ENCODE peak calls at places on chromosomes 7 and 10, in nine cellular contexts. P is upper lobe of right lung; L is NCI-H1092; F is tibial artery; J is amniotic epithelial cell; Y is AG04450; K is EH; D is non-pigmented ciliary epithelial cell; O is effector memory CD4-positive, alpha-beta T cell. Z is an unnamed sample.

GRCh38 chr10:91467114-91467513 is 57.0 kb downstream of the HECTD2 start:
- DNase-seq in D (no peak), J (no peak), O (no peak), P (peak; percentile 27), L (no peak), Y (no peak), F (no peak), K (no peak), Z (no peak)

GRCh38 chr10:58898854-58899573 is 277.4 kb upstream of the PHYHIPL start:
- DNase-seq in F (no peak), D (no peak), J (no peak), Y (no peak), P (no peak), L (no peak), K (no peak), O (no peak), Z (no peak)

GRCh38 chr7:74474271-74474865 is 20.7 kb downstream of the GTF2IRD1 start:
- DNase-seq in D (no peak), K (peak; percentile 71), O (no peak), Y (no peak), P (no peak), J (no peak), L (no peak), F (no peak), Z (no peak)

GRCh38 chr10:89505606-89506005 is 29.8 kb downstream of the SLC16A12 start:
- DNase-seq in D (no peak), J (no peak), L (no peak), Y (no peak), P (no peak), K (no peak), O (no peak), F (no peak), Z (no peak)

GRCh38 chr10:4545077-4545476 is 280.9 kb upstream of the AKR1E2 start:
- DNase-seq in F (no peak), D (no peak), J (peak; percentile 17), L (no peak), K (peak; percentile 50), P (no peak), O (no peak), Y (no peak), Z (no peak)

GRCh38 chr7:45970454-45970853 is 49.4 kb upstream of the IGFBP3 start:
- DNase-seq in D (no peak), L (no peak), O (no peak), Y (no peak), J (no peak), K (peak; percentile 57), P (no peak), F (no peak), Z (no peak)

GRCh38 chr7:32318300-32319018 is 171.7 kb downstream of the LSM5 start:
- DNase-seq in Y (no peak), J (no peak), F (no peak), L (no peak), D (no peak), O (no peak), P (peak; percentile 61), K (no peak), Z (no peak)

GRCh38 chr7:155594961-155595366 is 48.6 kb upstream of the CNPY1 start:
- DNase-seq in F (no peak), Y (no peak), D (no peak), L (no peak), O (no peak), K (no peak), P (no peak), J (peak; percentile 9), Z (peak; percentile 23)

GRCh38 chr7:148336411-148336810 is 254.2 kb upstream of the C7orf33 start:
- DNase-seq in K (no peak), O (no peak), F (no peak), L (no peak), D (no peak), P (no peak), J (no peak), Y (no peak), Z (no peak)

GRCh38 chr7:50436133-50436802 is 13.9 kb downstream of the FIGNL1 start:
- DNase-seq in J (peak; percentile 80), O (no peak), L (no peak), K (peak; percentile 89), P (no peak), D (no peak), Y (peak; percentile 27), F (no peak), Z (no peak)

GRCh38 chr10:98238391-98238790 is 29.6 kb downstream of the LOXL4 start:
- DNase-seq in O (no peak), J (no peak), D (no peak), K (no peak), Y (no peak), L (no peak), F (no peak), P (no peak), Z (no peak)

GRCh38 chr10:35217458-35217857 is 90.8 kb downstream of the CREM start:
- DNase-seq in L (peak; percentile 26), J (no peak), F (no peak), Y (no peak), P (no peak), D (no peak), O (no peak), K (no peak), Z (no peak)

GRCh38 chr10:17923728-17924127 is 28.0 kb upstream of the SLC39A12 start:
- DNase-seq in F (peak; percentile 44), Y (peak; percentile 87), L (no peak), P (no peak), J (peak; percentile 92), O (no peak), K (peak; percentile 95), D (peak; percentile 75), Z (no peak)

Z was measured in CD14-positive monocyte.